ENCODE peak calls at places on chromosomes 5 and 9, in nine cellular contexts. One of them, this sample, is unnamed.

GRCh38 chr9:129401623-129402340 is 219.1 kb downstream of the C9orf50 start:
- DNase-seq in Peyer's patch: no peak
- DNase-seq in HCT116: no peak
- DNase-seq in uterus: peak
- DNase-seq in right atrium auricular region: no peak
- DNase-seq in Karpas-422: no peak
- DNase-seq in A549: peak
- DNase-seq in neural progenitor cell: no peak
- DNase-seq in psoas muscle: peak
- DNase-seq in this sample: no peak

GRCh38 chr5:1380011-1380817 is 35.3 kb upstream of the CLPTM1L start:
- DNase-seq in Peyer's patch: peak
- DNase-seq in HCT116: no peak
- DNase-seq in uterus: no peak
- DNase-seq in right atrium auricular region: no peak
- DNase-seq in Karpas-422: no peak
- DNase-seq in A549: peak
- DNase-seq in neural progenitor cell: peak
- DNase-seq in psoas muscle: peak
- DNase-seq in this sample: peak

GRCh38 chr5:144028644-144029043 is 141.8 kb downstream of the YIPF5 start:
- DNase-seq in Peyer's patch: no peak
- DNase-seq in HCT116: no peak
- DNase-seq in uterus: no peak
- DNase-seq in right atrium auricular region: no peak
- DNase-seq in Karpas-422: no peak
- DNase-seq in A549: no peak
- DNase-seq in neural progenitor cell: no peak
- DNase-seq in psoas muscle: no peak
- DNase-seq in this sample: no peak

GRCh38 chr9:111959468-111959941 is 62.9 kb downstream of the UGCG start:
- DNase-seq in Peyer's patch: peak
- DNase-seq in HCT116: peak
- DNase-seq in uterus: no peak
- DNase-seq in right atrium auricular region: peak
- DNase-seq in Karpas-422: no peak
- DNase-seq in A549: peak
- DNase-seq in neural progenitor cell: no peak
- DNase-seq in psoas muscle: peak
- DNase-seq in this sample: no peak

GRCh38 chr9:110579763-110580255 is 268 bp upstream of the SVEP1 start:
- DNase-seq in Peyer's patch: no peak
- DNase-seq in HCT116: no peak
- DNase-seq in uterus: peak
- DNase-seq in right atrium auricular region: no peak
- DNase-seq in Karpas-422: no peak
- DNase-seq in A549: no peak
- DNase-seq in neural progenitor cell: peak
- DNase-seq in psoas muscle: peak
- DNase-seq in this sample: no peak

GRCh38 chr5:10913846-10914245 is 152.8 kb upstream of the DAP start:
- DNase-seq in Peyer's patch: no peak
- DNase-seq in HCT116: no peak
- DNase-seq in uterus: no peak
- DNase-seq in right atrium auricular region: no peak
- DNase-seq in Karpas-422: peak
- DNase-seq in A549: peak
- DNase-seq in neural progenitor cell: no peak
- DNase-seq in psoas muscle: no peak
- DNase-seq in this sample: no peak

GRCh38 chr9:4382722-4383317 is 83.0 kb upstream of the GLIS3 start:
- DNase-seq in Peyer's patch: peak
- DNase-seq in HCT116: peak
- DNase-seq in uterus: no peak
- DNase-seq in right atrium auricular region: no peak
- DNase-seq in Karpas-422: peak
- DNase-seq in A549: peak
- DNase-seq in neural progenitor cell: peak
- DNase-seq in psoas muscle: no peak
- DNase-seq in this sample: no peak

GRCh38 chr9:117409321-117409720 is 5.5 kb downstream of the ASTN2 start:
- DNase-seq in Peyer's patch: no peak
- DNase-seq in HCT116: no peak
- DNase-seq in uterus: no peak
- DNase-seq in right atrium auricular region: no peak
- DNase-seq in Karpas-422: no peak
- DNase-seq in A549: no peak
- DNase-seq in neural progenitor cell: peak
- DNase-seq in psoas muscle: no peak
- DNase-seq in this sample: no peak

GRCh38 chr5:151724360-151724759 is 34.1 kb downstream of the ATOX1 start:
- DNase-seq in Peyer's patch: no peak
- DNase-seq in HCT116: no peak
- DNase-seq in uterus: no peak
- DNase-seq in right atrium auricular region: no peak
- DNase-seq in Karpas-422: no peak
- DNase-seq in A549: no peak
- DNase-seq in neural progenitor cell: no peak
- DNase-seq in psoas muscle: no peak
- DNase-seq in this sample: no peak

GRCh38 chr5:151720195-151720594 is 33.5 kb upstream of the SPARC start:
- DNase-seq in Peyer's patch: no peak
- DNase-seq in HCT116: no peak
- DNase-seq in uterus: no peak
- DNase-seq in right atrium auricular region: no peak
- DNase-seq in Karpas-422: no peak
- DNase-seq in A549: no peak
- DNase-seq in neural progenitor cell: no peak
- DNase-seq in psoas muscle: no peak
- DNase-seq in this sample: no peak

GRCh38 chr5:151721087-151721646 is 34.5 kb upstream of the SPARC start:
- DNase-seq in Peyer's patch: no peak
- DNase-seq in HCT116: no peak
- DNase-seq in uterus: no peak
- DNase-seq in right atrium auricular region: no peak
- DNase-seq in Karpas-422: no peak
- DNase-seq in A549: no peak
- DNase-seq in neural progenitor cell: no peak
- DNase-seq in psoas muscle: no peak
- DNase-seq in this sample: no peak

GRCh38 chr5:151719228-151719861 is 32.6 kb upstream of the SPARC start:
- DNase-seq in Peyer's patch: peak
- DNase-seq in HCT116: no peak
- DNase-seq in uterus: peak
- DNase-seq in right atrium auricular region: no peak
- DNase-seq in Karpas-422: peak
- DNase-seq in A549: peak
- DNase-seq in neural progenitor cell: peak
- DNase-seq in psoas muscle: no peak
- DNase-seq in this sample: no peak

DNA sequence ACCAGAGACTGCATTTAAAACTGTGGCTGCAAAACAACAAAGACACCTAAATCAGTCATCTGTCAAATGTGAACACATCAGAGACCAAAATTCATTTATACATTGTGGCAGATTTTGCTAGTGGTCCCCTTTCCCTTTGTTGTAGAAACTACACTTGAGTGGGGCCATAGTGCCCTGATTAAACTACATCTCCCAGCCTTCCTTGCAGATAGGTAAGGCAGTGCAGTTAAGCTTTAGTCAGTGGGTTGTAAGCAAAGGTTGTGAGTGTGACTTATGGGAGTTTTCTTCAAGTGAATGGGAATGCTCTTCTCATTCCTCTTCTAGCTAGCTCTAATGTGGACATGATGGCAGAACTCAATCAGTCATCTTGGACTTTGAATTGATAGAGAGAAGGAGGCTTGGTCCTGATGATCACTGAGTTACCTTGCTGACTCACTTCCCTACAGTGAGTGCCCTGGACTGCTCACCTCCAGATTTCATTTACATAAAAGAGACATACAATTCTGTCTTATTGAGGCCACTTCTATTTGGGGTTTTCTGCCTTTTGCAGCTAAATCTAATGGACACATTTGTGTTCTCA is 35.2 kb upstream of the SPARC start:
- DNase-seq in Peyer's patch: no peak
- DNase-seq in HCT116: no peak
- DNase-seq in uterus: no peak
- DNase-seq in right atrium auricular region: no peak
- DNase-seq in Karpas-422: no peak
- DNase-seq in A549: no peak
- DNase-seq in neural progenitor cell: no peak
- DNase-seq in psoas muscle: no peak
- DNase-seq in this sample: no peak
- H3K27ac ChIP-seq in Peyer's patch: no peak
- H3K27ac ChIP-seq in HCT116: no peak
- H3K27ac ChIP-seq in uterus: no peak
- H3K27ac ChIP-seq in right atrium auricular region: no peak
- H3K27ac ChIP-seq in Karpas-422: no peak
- H3K27ac ChIP-seq in A549: peak
- H3K27ac ChIP-seq in neural progenitor cell: no peak
- H3K27ac ChIP-seq in psoas muscle: no peak
- H3K27ac ChIP-seq in this sample: no peak

GRCh38 chr5:124647393-124647792 is 99.0 kb downstream of the ZNF608 start:
- DNase-seq in Peyer's patch: no peak
- DNase-seq in HCT116: no peak
- DNase-seq in uterus: no peak
- DNase-seq in right atrium auricular region: no peak
- DNase-seq in Karpas-422: no peak
- DNase-seq in A549: no peak
- DNase-seq in neural progenitor cell: no peak
- DNase-seq in psoas muscle: no peak
- DNase-seq in this sample: no peak

GRCh38 chr5:124648902-124649467 is 97.5 kb downstream of the ZNF608 start:
- DNase-seq in Peyer's patch: no peak
- DNase-seq in HCT116: no peak
- DNase-seq in uterus: no peak
- DNase-seq in right atrium auricular region: no peak
- DNase-seq in Karpas-422: no peak
- DNase-seq in A549: no peak
- DNase-seq in neural progenitor cell: no peak
- DNase-seq in psoas muscle: no peak
- DNase-seq in this sample: no peak

GRCh38 chr5:124650960-124651662 is 95.3 kb downstream of the ZNF608 start:
- DNase-seq in Peyer's patch: no peak
- DNase-seq in HCT116: no peak
- DNase-seq in uterus: no peak
- DNase-seq in right atrium auricular region: no peak
- DNase-seq in Karpas-422: no peak
- DNase-seq in A549: no peak
- DNase-seq in neural progenitor cell: peak
- DNase-seq in psoas muscle: no peak
- DNase-seq in this sample: no peak

GRCh38 chr5:124651663-124652513 is 94.6 kb downstream of the ZNF608 start:
- DNase-seq in Peyer's patch: peak
- DNase-seq in HCT116: no peak
- DNase-seq in uterus: peak
- DNase-seq in right atrium auricular region: peak
- DNase-seq in Karpas-422: peak
- DNase-seq in A549: peak
- DNase-seq in neural progenitor cell: peak
- DNase-seq in psoas muscle: peak
- DNase-seq in this sample: peak

DNA sequence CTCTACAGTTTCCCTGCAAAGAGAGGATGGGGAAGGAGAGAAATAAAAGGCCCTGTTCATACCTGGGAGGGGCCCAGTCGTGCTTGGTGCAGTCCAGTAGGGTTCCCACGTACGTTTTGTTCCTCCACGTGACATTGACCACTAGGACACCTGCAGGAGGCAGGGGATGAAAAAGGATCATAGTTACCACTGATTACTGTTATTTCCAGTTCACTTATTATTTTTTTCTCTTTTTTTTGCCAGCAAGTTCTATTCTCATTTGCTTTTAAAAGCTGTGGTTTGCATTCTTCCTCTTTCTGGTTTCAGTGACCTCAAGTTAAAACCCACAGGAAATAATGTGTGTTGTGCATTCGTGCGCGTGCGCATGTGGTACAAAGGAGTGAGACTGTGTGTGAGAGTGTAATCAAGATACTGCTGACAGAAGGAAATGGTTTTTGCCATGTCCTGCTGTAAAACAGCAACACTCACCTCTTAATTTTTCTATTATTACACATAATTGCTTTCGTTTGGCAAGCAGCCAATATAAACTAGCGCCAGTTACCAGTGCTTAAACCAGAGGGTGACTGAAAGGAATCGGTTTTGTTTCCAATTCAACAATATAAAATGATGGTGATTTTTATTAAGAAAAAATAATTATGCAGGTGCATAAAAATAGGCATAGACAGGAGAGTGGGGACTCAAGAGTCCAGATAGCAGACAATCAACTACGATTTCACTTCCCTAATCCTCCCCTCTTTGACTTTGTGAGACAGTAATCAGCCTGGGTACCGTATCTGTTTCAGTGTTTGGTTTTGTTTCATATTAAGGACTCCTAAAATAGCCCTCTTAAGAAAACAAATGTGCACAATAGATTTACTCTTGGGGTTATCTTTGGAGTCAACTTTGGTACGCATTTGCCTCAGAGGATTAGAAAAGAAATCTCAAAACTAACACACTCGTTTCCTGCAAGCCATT is 96.6 kb downstream of the ZNF608 start:
- DNase-seq in Peyer's patch: peak
- DNase-seq in HCT116: no peak
- DNase-seq in uterus: peak
- DNase-seq in right atrium auricular region: peak
- DNase-seq in Karpas-422: peak
- DNase-seq in A549: no peak
- DNase-seq in neural progenitor cell: no peak
- DNase-seq in psoas muscle: peak
- DNase-seq in this sample: no peak
- H3K4me3 ChIP-seq in Peyer's patch: no peak
- H3K4me3 ChIP-seq in HCT116: no peak
- H3K4me3 ChIP-seq in uterus: no peak
- H3K4me3 ChIP-seq in right atrium auricular region: no peak
- H3K4me3 ChIP-seq in Karpas-422: peak
- H3K4me3 ChIP-seq in A549: no peak
- H3K4me3 ChIP-seq in neural progenitor cell: no peak
- H3K4me3 ChIP-seq in psoas muscle: peak
- H3K4me3 ChIP-seq in this sample: no peak

DNA sequence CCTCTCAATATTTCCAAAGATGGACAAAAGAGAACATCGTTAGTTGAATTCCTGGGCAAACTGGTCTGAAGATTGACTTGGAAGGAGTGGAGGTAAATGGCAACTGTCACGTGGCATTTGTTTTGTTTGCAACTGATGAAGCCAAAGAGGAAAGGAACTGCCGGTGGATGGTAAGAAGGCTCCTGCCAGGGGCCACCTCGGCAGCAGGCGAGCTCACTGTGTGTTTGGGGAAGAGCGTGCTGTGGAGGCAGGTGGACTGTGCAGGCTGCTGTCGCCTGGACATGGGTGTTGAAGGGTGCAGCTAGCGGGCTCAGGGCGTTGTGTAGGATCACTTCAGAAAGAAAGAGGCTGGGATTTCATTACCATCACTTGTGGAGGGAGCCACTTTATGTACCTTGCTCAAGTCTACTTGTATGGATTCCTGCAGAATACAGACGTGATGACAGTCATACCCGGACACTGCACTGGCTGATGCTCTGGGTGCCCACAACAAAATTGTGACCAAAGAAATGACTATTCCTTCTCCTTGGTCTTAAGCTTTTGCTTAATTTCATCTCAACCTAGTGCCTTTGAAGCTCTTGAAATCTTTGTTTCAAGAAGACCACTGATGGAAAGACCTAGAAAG is 72.7 kb downstream of the MAP1B start:
- DNase-seq in Peyer's patch: no peak
- DNase-seq in HCT116: no peak
- DNase-seq in uterus: no peak
- DNase-seq in right atrium auricular region: no peak
- DNase-seq in Karpas-422: no peak
- DNase-seq in A549: no peak
- DNase-seq in neural progenitor cell: no peak
- DNase-seq in psoas muscle: no peak
- DNase-seq in this sample: no peak
- H3K27ac ChIP-seq in Peyer's patch: no peak
- H3K27ac ChIP-seq in HCT116: peak
- H3K27ac ChIP-seq in uterus: peak
- H3K27ac ChIP-seq in right atrium auricular region: peak
- H3K27ac ChIP-seq in Karpas-422: no peak
- H3K27ac ChIP-seq in A549: peak
- H3K27ac ChIP-seq in neural progenitor cell: peak
- H3K27ac ChIP-seq in psoas muscle: no peak
- H3K27ac ChIP-seq in this sample: no peak

GRCh38 chr9:109113239-109113638 is 6.5 kb downstream of the TMEM245 start:
- DNase-seq in Peyer's patch: no peak
- DNase-seq in HCT116: no peak
- DNase-seq in uterus: no peak
- DNase-seq in right atrium auricular region: no peak
- DNase-seq in Karpas-422: no peak
- DNase-seq in A549: no peak
- DNase-seq in neural progenitor cell: no peak
- DNase-seq in psoas muscle: no peak
- DNase-seq in this sample: no peak

GRCh38 chr9:109109962-109110325 is 9.8 kb downstream of the TMEM245 start:
- DNase-seq in Peyer's patch: no peak
- DNase-seq in HCT116: no peak
- DNase-seq in uterus: no peak
- DNase-seq in right atrium auricular region: no peak
- DNase-seq in Karpas-422: no peak
- DNase-seq in A549: no peak
- DNase-seq in neural progenitor cell: peak
- DNase-seq in psoas muscle: no peak
- DNase-seq in this sample: no peak

GRCh38 chr9:109107402-109108240 is 12.1 kb downstream of the TMEM245 start:
- DNase-seq in Peyer's patch: no peak
- DNase-seq in HCT116: peak
- DNase-seq in uterus: peak
- DNase-seq in right atrium auricular region: no peak
- DNase-seq in Karpas-422: no peak
- DNase-seq in A549: peak
- DNase-seq in neural progenitor cell: no peak
- DNase-seq in psoas muscle: no peak
- DNase-seq in this sample: no peak

GRCh38 chr9:109108318-109108717 is 11.4 kb downstream of the TMEM245 start:
- DNase-seq in Peyer's patch: no peak
- DNase-seq in HCT116: no peak
- DNase-seq in uterus: no peak
- DNase-seq in right atrium auricular region: no peak
- DNase-seq in Karpas-422: peak
- DNase-seq in A549: no peak
- DNase-seq in neural progenitor cell: no peak
- DNase-seq in psoas muscle: no peak
- DNase-seq in this sample: no peak

GRCh38 chr9:109110326-109111014 is 9.3 kb downstream of the TMEM245 start:
- DNase-seq in Peyer's patch: no peak
- DNase-seq in HCT116: peak
- DNase-seq in uterus: no peak
- DNase-seq in right atrium auricular region: no peak
- DNase-seq in Karpas-422: no peak
- DNase-seq in A549: peak
- DNase-seq in neural progenitor cell: no peak
- DNase-seq in psoas muscle: no peak
- DNase-seq in this sample: no peak
- H3K4me3 ChIP-seq in Peyer's patch: no peak
- H3K4me3 ChIP-seq in HCT116: peak
- H3K4me3 ChIP-seq in uterus: no peak
- H3K4me3 ChIP-seq in right atrium auricular region: no peak
- H3K4me3 ChIP-seq in Karpas-422: no peak
- H3K4me3 ChIP-seq in A549: peak
- H3K4me3 ChIP-seq in neural progenitor cell: no peak
- H3K4me3 ChIP-seq in psoas muscle: no peak
- H3K4me3 ChIP-seq in this sample: no peak